ENCODE peak calls at places on chromosome 16, in five cellular contexts. D is adrenal gland; U is kidney; W is CD4-positive, alpha-beta memory T cell; X is ovary. N is an unnamed sample. For H3K4me1 and H3K9me3, the result is how much of the 10 kb centered on the place peaks cover.

GRCh38 chr16:67177743-67178699 is 5.7 kb downstream of the MATCAP1 start:
- DNase-seq in D (peak), U (peak), W (peak), X (no peak), N (peak)

GRCh38 chr16:23504453-23505179 is 5.7 kb downstream of the GGA2 start:
- DNase-seq in W (peak), D (peak), X (peak), U (peak), N (peak)

GRCh38 chr16:57730771-57731730 is 4.5 kb upstream of the KATNB1 start:
- DNase-seq in D (no peak), W (no peak), X (no peak), U (peak), N (no peak)

GRCh38 chr16:20844054-20844453 is 37.7 kb downstream of the REXO5 start:
- DNase-seq in W (peak), X (no peak), D (no peak), U (no peak), N (no peak)

GRCh38 chr16:46859719-46860152 is 24.4 kb upstream of the GPT2 start:
- DNase-seq in W (no peak), X (no peak), U (no peak), D (peak), N (no peak)

GRCh38 chr16:56965149-56965938 is 3.6 kb downstream of the CETP start:
- DNase-seq in D (no peak), X (no peak), U (peak), W (no peak), N (no peak)

GRCh38 chr16:83933885-83934683 is 19.0 kb upstream of the OSGIN1 start:
- DNase-seq in U (peak), X (no peak), W (no peak), D (no peak), N (no peak)

GRCh38 chr16:5873221-5873620 is 775.6 kb upstream of the EEF2KMT start:
- DNase-seq in X (no peak), W (no peak), D (no peak), U (no peak), N (no peak)

GRCh38 chr16:67357561-67357960 is 30.9 kb downstream of the LRRC36 start:
- DNase-seq in D (no peak), W (no peak), X (no peak), U (no peak), N (no peak)

GRCh38 chr16:82187829-82188228 is 17.8 kb upstream of the MPHOSPH6 start:
- DNase-seq in W (no peak), X (no peak), D (no peak), U (no peak), N (no peak)

GRCh38 chr16:10571354-10571753 is 9.0 kb downstream of the EMP2 start:
- DNase-seq in D (no peak), W (no peak), X (no peak), U (no peak), N (no peak)

GRCh38 chr16:77564791-77565390 is 130.1 kb upstream of the ADAMTS18 start:
- DNase-seq in W (no peak), X (no peak), U (no peak), D (no peak), N (no peak)

GRCh38 chr16:67170948-67171649 is 761 bp downstream of the NOL3 start:
- DNase-seq in U (peak), D (no peak), X (no peak), W (no peak), N (no peak)

GRCh38 chr16:21116148-21116693 is 34.4 kb downstream of the DNAH3 start:
- DNase-seq in X (no peak), W (no peak), D (no peak), U (no peak), N (no peak)

GRCh38 chr16:17331071-17331521 is 139.7 kb downstream of the XYLT1 start:
- DNase-seq in D (no peak), X (no peak), W (no peak), U (no peak), N (no peak)

GRCh38 chr16:57364143-57364542 is 5.6 kb downstream of the CCL22 start:
- DNase-seq in U (no peak), X (no peak), D (no peak), W (no peak), N (no peak)

DNA sequence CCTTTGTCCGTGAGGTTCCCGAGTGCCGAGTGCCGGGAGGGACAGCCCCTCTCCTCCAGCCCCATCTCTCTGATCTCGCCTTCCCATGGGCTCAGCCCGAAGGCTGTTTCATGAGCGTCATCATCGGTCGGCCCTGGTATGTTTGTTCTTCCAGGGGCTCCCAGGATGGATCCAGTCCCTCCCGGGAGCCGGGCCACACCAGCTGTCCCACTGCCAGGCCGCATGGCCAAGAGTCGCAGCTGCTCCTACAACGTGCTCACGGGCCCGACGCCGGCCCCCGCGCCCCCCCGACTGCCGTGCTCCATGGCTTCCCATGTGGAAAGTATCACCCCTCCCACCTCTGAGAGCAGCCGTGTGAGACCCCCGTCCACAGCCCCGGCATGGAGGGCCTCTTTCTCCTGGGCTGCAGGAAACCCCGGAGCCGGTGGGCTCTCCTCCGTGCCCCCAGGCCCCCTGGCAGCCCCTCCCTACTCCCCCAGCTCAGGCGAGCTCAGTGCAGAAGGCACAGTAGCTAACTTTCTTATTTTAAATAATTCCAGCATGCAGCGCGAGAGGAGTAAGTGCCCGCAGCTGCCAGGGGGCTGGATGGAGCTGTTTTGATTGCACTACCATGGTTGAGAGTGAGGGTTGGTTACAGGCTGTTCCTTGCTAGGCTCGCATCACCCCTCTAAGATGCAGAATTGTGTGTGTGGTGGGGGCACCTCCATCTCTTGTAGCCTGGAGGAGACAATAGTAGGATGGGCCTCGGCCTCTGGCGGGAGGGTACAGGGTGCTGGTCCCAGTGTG is 26.6 kb upstream of the GSE1 start:
- DNase-seq in W (no peak), D (peak), X (peak), U (no peak), N (no peak)
- H3K4me1 ChIP-seq in W (under half), D (under half), X (under half), U (under half), N (under half)

DNA sequence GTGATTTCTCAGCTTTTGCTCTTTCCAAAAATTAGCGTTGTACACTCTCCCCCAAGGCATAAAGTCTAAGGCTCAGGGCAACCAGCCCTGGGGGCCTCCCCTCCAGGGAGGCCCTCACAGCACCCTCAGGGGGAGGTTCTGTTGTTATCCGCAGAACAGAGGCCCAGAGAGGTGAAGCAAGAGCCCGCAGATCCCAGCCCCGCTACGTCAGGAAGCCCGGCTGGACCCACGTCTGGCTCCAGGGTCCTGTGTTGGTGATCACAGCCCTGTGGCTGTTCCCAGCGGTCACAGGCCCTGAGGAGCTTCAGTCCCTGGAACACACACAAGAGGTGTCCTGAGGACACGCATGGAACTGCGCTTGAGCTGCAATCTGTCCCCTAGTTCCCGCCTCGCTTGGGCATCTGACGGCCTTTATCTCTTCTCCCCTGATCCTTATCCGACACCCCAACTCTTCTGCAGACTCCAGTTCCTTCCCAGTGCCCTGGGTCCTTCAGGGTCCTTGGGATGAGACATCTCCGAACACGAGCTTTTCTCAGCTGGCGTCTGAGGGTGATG is 1.1 kb upstream of the ZG16B start:
- DNase-seq in X (no peak), U (no peak), D (no peak), W (no peak), N (no peak)
- H3K27ac ChIP-seq in X (no peak), U (no peak), D (no peak), W (no peak), N (no peak)

DNA sequence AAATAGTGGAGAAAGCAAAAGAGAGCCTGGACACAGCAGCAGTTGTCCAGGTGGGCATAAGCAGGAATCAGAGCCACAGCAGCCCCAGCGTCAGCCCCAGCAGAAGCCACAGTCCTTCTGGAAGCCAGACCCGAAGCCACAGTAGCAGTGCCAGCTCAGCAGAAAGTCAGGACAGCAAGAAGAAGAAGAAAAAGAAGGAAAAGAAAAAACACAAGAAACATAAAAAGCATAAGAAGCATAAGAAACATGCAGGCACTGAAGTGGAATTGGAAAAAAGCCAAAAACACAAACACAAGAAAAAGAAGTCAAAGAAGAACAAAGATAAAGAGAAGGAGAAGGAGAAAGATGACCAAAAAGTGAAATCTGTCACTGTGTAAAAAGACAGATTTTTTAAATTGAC is 32.7 kb downstream of the RBBP6 start:
- DNase-seq in D (no peak), X (no peak), U (no peak), W (no peak), N (no peak)
- H3K9me3 ChIP-seq in D (under half), X (under half), U (under half), W (under half), N (under half)

DNA sequence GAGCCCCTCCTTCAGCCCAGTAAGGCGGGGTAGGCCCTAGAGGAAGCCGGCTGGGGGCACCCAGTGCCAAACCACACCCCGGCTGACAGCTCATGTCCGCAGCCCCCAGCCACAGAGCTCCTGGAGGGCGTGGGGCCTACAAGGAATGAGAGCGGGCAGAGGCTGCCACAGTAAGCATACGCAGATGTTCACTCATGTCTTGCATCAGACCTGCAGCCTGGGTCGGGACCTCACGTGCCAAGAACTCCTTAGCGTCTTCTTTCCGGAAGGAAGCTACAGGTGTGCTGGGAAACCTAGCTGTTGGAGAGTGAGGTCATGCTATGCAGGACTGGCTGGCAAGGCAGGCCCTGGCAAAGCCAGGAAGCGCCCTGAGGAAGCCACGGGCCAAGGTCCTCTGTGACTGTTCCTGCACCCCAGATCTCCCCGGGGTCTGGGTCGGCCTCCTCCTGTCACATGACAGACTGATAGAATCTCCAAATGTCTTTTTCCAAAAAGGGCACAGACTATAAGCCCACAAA is 1.6 kb downstream of the ZNF598 start:
- DNase-seq in D (no peak), U (peak), X (no peak), W (no peak), N (no peak)
- H3K4me1 ChIP-seq in D (under half), U (under half), X (under half), W (half or more), N (under half)

DNA sequence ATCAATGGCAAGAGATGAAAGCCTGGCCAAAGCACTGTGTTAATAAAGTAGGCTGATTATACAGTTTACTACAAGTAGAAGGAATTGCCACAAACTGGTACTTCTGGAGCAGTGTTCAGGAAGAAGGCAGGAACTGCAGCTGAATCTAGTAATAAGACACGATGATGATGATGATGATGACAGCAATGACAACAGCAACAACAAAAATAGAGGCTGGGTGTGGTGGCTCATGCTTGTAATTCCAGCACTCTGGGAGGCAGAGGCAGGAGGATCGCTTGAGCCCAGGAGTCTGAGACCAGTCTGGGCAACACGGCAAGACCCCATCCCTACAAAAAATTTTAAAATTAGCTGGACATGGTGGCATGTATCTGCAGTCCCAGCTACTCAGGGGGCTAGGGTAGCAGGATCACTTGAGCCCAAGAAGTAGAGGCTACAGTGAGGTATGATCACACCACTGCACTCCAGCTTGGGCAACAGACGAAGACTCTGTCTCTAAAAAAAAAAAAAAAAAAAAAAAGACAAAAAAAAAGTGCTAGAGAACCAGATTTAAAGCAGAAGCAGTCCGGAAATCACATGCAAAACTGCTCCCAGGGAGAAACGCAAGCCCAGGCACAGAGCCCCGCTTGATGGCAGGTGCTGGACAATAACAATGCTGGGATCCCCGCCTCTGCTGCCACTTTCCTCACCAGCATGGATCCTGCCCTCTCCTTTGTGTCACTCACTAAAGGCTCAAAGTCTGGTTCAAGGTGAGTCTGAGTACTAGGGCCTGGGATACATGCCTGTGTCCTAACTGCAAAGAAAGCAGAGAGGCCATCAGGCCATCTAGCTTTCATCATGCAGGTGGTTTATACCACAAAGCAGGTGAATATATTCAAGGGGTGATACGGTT is 44.8 kb downstream of the CPPED1 start:
- DNase-seq in D (no peak), U (no peak), W (no peak), X (no peak), N (no peak)
- H3K27ac ChIP-seq in D (no peak), U (no peak), W (no peak), X (no peak), N (no peak)

GRCh38 chr16:60815865-60816264 is 1220.4 kb downstream of the CDH8 start:
- DNase-seq in X (no peak), D (no peak), W (no peak), U (no peak), N (no peak)
- H3K9me3 ChIP-seq in X (under half), D (under half), W (under half), U (under half), N (under half)

GRCh38 chr16:1439058-1439698 is 5.2 kb downstream of the CCDC154 start:
- DNase-seq in D (no peak), X (no peak), U (no peak), W (no peak), N (no peak)
- H3K4me1 ChIP-seq in D (under half), X (under half), U (under half), W (under half), N (under half)

GRCh38 chr16:89827383-89828198 is 684 bp upstream of the SPIRE2 start:
- DNase-seq in X (peak), U (peak), D (peak), W (no peak), N (no peak)

GRCh38 chr16:89829630-89830437 is 1.6 kb downstream of the SPIRE2 start:
- DNase-seq in U (no peak), W (no peak), D (no peak), X (no peak), N (no peak)

GRCh38 chr16:89828199-89828869 is at the start of gene SPIRE2:
- DNase-seq in U (peak), D (peak), W (peak), X (peak), N (peak)

GRCh38 chr16:89828870-89829629 is 775 bp downstream of the SPIRE2 start:
- DNase-seq in W (no peak), U (peak), X (no peak), D (no peak), N (no peak)

DNA sequence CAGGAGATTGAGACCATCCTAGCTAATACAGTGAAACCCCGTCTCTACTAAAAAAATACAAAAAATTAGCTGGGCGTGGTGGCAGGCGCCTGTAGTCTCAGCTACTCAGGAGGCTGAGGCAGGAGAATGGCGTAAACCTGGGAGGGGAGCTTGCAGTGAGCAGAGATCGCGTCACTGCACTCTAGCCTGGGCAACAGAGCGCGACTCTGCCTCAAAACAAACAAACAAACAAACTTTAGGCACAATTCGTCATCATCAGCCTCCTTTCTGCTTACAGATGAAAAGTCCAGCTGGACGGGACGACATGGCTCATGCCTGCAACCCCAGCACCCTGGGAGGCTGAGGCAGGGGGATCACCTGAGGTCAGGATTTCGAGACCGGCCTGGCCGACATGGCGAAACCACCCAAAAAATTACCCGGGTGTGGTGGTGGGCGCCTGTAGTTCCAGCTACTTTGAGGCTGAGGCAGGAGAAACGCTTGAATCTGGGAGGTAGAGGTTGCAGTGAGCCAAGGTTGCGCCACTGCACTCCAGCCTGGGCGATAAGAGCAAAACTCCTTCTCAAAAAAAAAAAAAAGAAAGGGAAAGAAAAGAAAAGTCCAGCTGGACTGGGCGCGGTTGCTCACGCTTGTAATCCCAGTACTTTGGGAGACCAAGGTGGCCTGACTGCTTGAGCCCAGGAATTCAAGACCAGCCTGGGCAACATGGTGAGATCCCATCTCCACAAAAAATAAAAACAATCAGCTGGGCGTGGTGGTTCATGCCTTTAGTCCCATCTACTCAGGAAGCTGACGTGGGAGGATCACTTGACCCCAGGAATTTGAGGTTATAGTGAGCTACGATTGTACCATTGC is 1.5 kb upstream of the SPIRE2 start:
- DNase-seq in X (no peak), U (no peak), D (no peak), W (no peak), N (no peak)
- H3K27ac ChIP-seq in X (no peak), U (no peak), D (no peak), W (no peak), N (no peak)